ENCODE peak calls at places on chromosome 5, in nine cellular contexts. One of them, this sample, is unnamed.
A peak's percentile ranks its signal among the peaks of the same experiment; 100 is the strongest.

GRCh38 chr5:54794437-54794970 is 190.9 kb downstream of the ESM1 start:
- DNase-seq in foreskin fibroblast: no peak
- DNase-seq in SW 1271: no peak
- DNase-seq in GM12865: no peak
- DNase-seq in amniotic stem cell: no peak
- DNase-seq in glomerular endothelial cell: no peak
- DNase-seq in stimulated activated CD4-positive, alpha-beta T cell treated with anti-CD3 and anti-CD28 coated beads, TNF-alpha, amount 100 ng/mL, for 24 hours: no peak
- DNase-seq in transverse colon: no peak
- DNase-seq in HT1080: no peak
- DNase-seq in this sample: no peak

GRCh38 chr5:68299105-68299504 is 83.5 kb downstream of the PIK3R1 start:
- DNase-seq in GM12865: no peak
- DNase-seq in glomerular endothelial cell: no peak
- DNase-seq in amniotic stem cell: no peak
- DNase-seq in HT1080: no peak
- DNase-seq in SW 1271: no peak
- DNase-seq in transverse colon: no peak
- DNase-seq in stimulated activated CD4-positive, alpha-beta T cell treated with anti-CD3 and anti-CD28 coated beads, TNF-alpha, amount 100 ng/mL, for 24 hours: no peak
- DNase-seq in foreskin fibroblast: no peak
- DNase-seq in this sample: no peak

GRCh38 chr5:166509085-166509484 is 1782.4 kb upstream of the WWC1 start:
- DNase-seq in stimulated activated CD4-positive, alpha-beta T cell treated with anti-CD3 and anti-CD28 coated beads, TNF-alpha, amount 100 ng/mL, for 24 hours: no peak
- DNase-seq in foreskin fibroblast: no peak
- DNase-seq in transverse colon: no peak
- DNase-seq in amniotic stem cell: no peak
- DNase-seq in glomerular endothelial cell: no peak
- DNase-seq in GM12865: no peak
- DNase-seq in SW 1271: no peak
- DNase-seq in HT1080: no peak
- DNase-seq in this sample: no peak

GRCh38 chr5:91928751-91929521 is 545.8 kb upstream of the ARRDC3 start:
- DNase-seq in amniotic stem cell: no peak
- DNase-seq in HT1080: peak; percentile 38
- DNase-seq in transverse colon: no peak
- DNase-seq in SW 1271: no peak
- DNase-seq in stimulated activated CD4-positive, alpha-beta T cell treated with anti-CD3 and anti-CD28 coated beads, TNF-alpha, amount 100 ng/mL, for 24 hours: no peak
- DNase-seq in foreskin fibroblast: peak; percentile 20
- DNase-seq in glomerular endothelial cell: no peak
- DNase-seq in GM12865: no peak
- DNase-seq in this sample: no peak

GRCh38 chr5:90968319-90968718 is 409.7 kb downstream of the ADGRV1 start:
- DNase-seq in SW 1271: no peak
- DNase-seq in glomerular endothelial cell: no peak
- DNase-seq in amniotic stem cell: no peak
- DNase-seq in GM12865: no peak
- DNase-seq in transverse colon: no peak
- DNase-seq in foreskin fibroblast: no peak
- DNase-seq in HT1080: no peak
- DNase-seq in stimulated activated CD4-positive, alpha-beta T cell treated with anti-CD3 and anti-CD28 coated beads, TNF-alpha, amount 100 ng/mL, for 24 hours: no peak
- DNase-seq in this sample: no peak

GRCh38 chr5:13558408-13558807 is 386.1 kb downstream of the DNAH5 start:
- DNase-seq in HT1080: no peak
- DNase-seq in transverse colon: no peak
- DNase-seq in amniotic stem cell: no peak
- DNase-seq in GM12865: no peak
- DNase-seq in foreskin fibroblast: no peak
- DNase-seq in stimulated activated CD4-positive, alpha-beta T cell treated with anti-CD3 and anti-CD28 coated beads, TNF-alpha, amount 100 ng/mL, for 24 hours: no peak
- DNase-seq in SW 1271: no peak
- DNase-seq in glomerular endothelial cell: no peak
- DNase-seq in this sample: no peak

GRCh38 chr5:44958943-44959342 is 150.2 kb downstream of the MRPS30 start:
- DNase-seq in stimulated activated CD4-positive, alpha-beta T cell treated with anti-CD3 and anti-CD28 coated beads, TNF-alpha, amount 100 ng/mL, for 24 hours: no peak
- DNase-seq in SW 1271: no peak
- DNase-seq in glomerular endothelial cell: no peak
- DNase-seq in GM12865: no peak
- DNase-seq in amniotic stem cell: no peak
- DNase-seq in HT1080: no peak
- DNase-seq in foreskin fibroblast: no peak
- DNase-seq in transverse colon: no peak
- DNase-seq in this sample: no peak

GRCh38 chr5:98755406-98755805 is 18.1 kb upstream of the RGMB start:
- DNase-seq in foreskin fibroblast: peak; percentile 81
- DNase-seq in GM12865: no peak
- DNase-seq in HT1080: peak; percentile 4
- DNase-seq in stimulated activated CD4-positive, alpha-beta T cell treated with anti-CD3 and anti-CD28 coated beads, TNF-alpha, amount 100 ng/mL, for 24 hours: no peak
- DNase-seq in SW 1271: no peak
- DNase-seq in amniotic stem cell: peak; percentile 48
- DNase-seq in glomerular endothelial cell: no peak
- DNase-seq in transverse colon: no peak
- DNase-seq in this sample: no peak

GRCh38 chr5:135138116-135138850 is 104.3 kb upstream of the PITX1 start:
- DNase-seq in SW 1271: no peak
- DNase-seq in foreskin fibroblast: peak; percentile 24
- DNase-seq in stimulated activated CD4-positive, alpha-beta T cell treated with anti-CD3 and anti-CD28 coated beads, TNF-alpha, amount 100 ng/mL, for 24 hours: no peak
- DNase-seq in HT1080: no peak
- DNase-seq in amniotic stem cell: no peak
- DNase-seq in transverse colon: no peak
- DNase-seq in GM12865: no peak
- DNase-seq in glomerular endothelial cell: no peak
- DNase-seq in this sample: no peak

GRCh38 chr5:132271251-132272246 is 14.1 kb downstream of the PDLIM4 start:
- DNase-seq in transverse colon: no peak
- DNase-seq in HT1080: no peak
- DNase-seq in foreskin fibroblast: no peak
- DNase-seq in SW 1271: no peak
- DNase-seq in stimulated activated CD4-positive, alpha-beta T cell treated with anti-CD3 and anti-CD28 coated beads, TNF-alpha, amount 100 ng/mL, for 24 hours: no peak
- DNase-seq in GM12865: peak; percentile 42
- DNase-seq in glomerular endothelial cell: no peak
- DNase-seq in amniotic stem cell: no peak
- DNase-seq in this sample: peak; percentile 1

GRCh38 chr5:89827960-89828359 is 581.6 kb downstream of the CETN3 start:
- DNase-seq in foreskin fibroblast: no peak
- DNase-seq in transverse colon: no peak
- DNase-seq in amniotic stem cell: no peak
- DNase-seq in GM12865: no peak
- DNase-seq in SW 1271: no peak
- DNase-seq in glomerular endothelial cell: no peak
- DNase-seq in stimulated activated CD4-positive, alpha-beta T cell treated with anti-CD3 and anti-CD28 coated beads, TNF-alpha, amount 100 ng/mL, for 24 hours: no peak
- DNase-seq in HT1080: no peak
- DNase-seq in this sample: no peak

GRCh38 chr5:56838409-56839039 is 23.2 kb downstream of the MAP3K1 start:
- DNase-seq in transverse colon: no peak
- DNase-seq in HT1080: peak; percentile 65
- DNase-seq in glomerular endothelial cell: no peak
- DNase-seq in SW 1271: no peak
- DNase-seq in amniotic stem cell: peak; percentile 32
- DNase-seq in stimulated activated CD4-positive, alpha-beta T cell treated with anti-CD3 and anti-CD28 coated beads, TNF-alpha, amount 100 ng/mL, for 24 hours: no peak
- DNase-seq in GM12865: peak; percentile 55
- DNase-seq in foreskin fibroblast: peak; percentile 76
- DNase-seq in this sample: no peak

GRCh38 chr5:8613078-8613685 is 744.2 kb downstream of the MTRR start:
- DNase-seq in glomerular endothelial cell: no peak
- DNase-seq in GM12865: no peak
- DNase-seq in amniotic stem cell: no peak
- DNase-seq in stimulated activated CD4-positive, alpha-beta T cell treated with anti-CD3 and anti-CD28 coated beads, TNF-alpha, amount 100 ng/mL, for 24 hours: no peak
- DNase-seq in SW 1271: no peak
- DNase-seq in transverse colon: no peak
- DNase-seq in HT1080: no peak
- DNase-seq in foreskin fibroblast: no peak
- DNase-seq in this sample: no peak

GRCh38 chr5:94181940-94182339 is 436.5 kb downstream of the KIAA0825 start:
- DNase-seq in foreskin fibroblast: no peak
- DNase-seq in HT1080: peak; percentile 5
- DNase-seq in glomerular endothelial cell: no peak
- DNase-seq in SW 1271: no peak
- DNase-seq in transverse colon: no peak
- DNase-seq in stimulated activated CD4-positive, alpha-beta T cell treated with anti-CD3 and anti-CD28 coated beads, TNF-alpha, amount 100 ng/mL, for 24 hours: no peak
- DNase-seq in amniotic stem cell: no peak
- DNase-seq in GM12865: peak; percentile 15
- DNase-seq in this sample: no peak

GRCh38 chr5:119828536-119828935 is 199.2 kb downstream of the FAM170A start:
- DNase-seq in foreskin fibroblast: peak; percentile 10
- DNase-seq in stimulated activated CD4-positive, alpha-beta T cell treated with anti-CD3 and anti-CD28 coated beads, TNF-alpha, amount 100 ng/mL, for 24 hours: no peak
- DNase-seq in HT1080: no peak
- DNase-seq in amniotic stem cell: no peak
- DNase-seq in GM12865: no peak
- DNase-seq in SW 1271: no peak
- DNase-seq in glomerular endothelial cell: no peak
- DNase-seq in transverse colon: no peak
- DNase-seq in this sample: no peak

GRCh38 chr5:148739524-148739923 is 85.2 kb upstream of the HTR4 start:
- DNase-seq in SW 1271: no peak
- DNase-seq in GM12865: no peak
- DNase-seq in transverse colon: no peak
- DNase-seq in foreskin fibroblast: peak; percentile 59
- DNase-seq in stimulated activated CD4-positive, alpha-beta T cell treated with anti-CD3 and anti-CD28 coated beads, TNF-alpha, amount 100 ng/mL, for 24 hours: no peak
- DNase-seq in glomerular endothelial cell: no peak
- DNase-seq in HT1080: peak; percentile 53
- DNase-seq in amniotic stem cell: no peak
- DNase-seq in this sample: no peak

This sample was measured in thoracic aorta.